ENCODE peak calls at places on chromosomes 13 and 19, in five cellular contexts. V is right atrium auricular region, I is BJ, O is IMR-90, G is cardiac muscle cell. D is an unnamed sample.

GRCh38 chr13:77521194-77521593 is 14.3 kb upstream of the SCEL start:
- DNase-seq in V (no peak), I (no peak), O (no peak), G (no peak), D (no peak)

GRCh38 chr19:52891336-52891735 is 6.1 kb downstream of the ZNF320 start:
- DNase-seq in V (no peak), I (no peak), O (no peak), G (no peak), D (no peak)

GRCh38 chr19:40191836-40192646 is 815 bp downstream of the MAP3K10 start:
- DNase-seq in V (no peak), I (no peak), O (peak), G (peak), D (no peak)

GRCh38 chr13:31074750-31075149 is 87.0 kb downstream of the HSPH1 start:
- DNase-seq in V (no peak), I (no peak), O (no peak), G (no peak), D (no peak)

GRCh38 chr19:480016-480855 is 16.1 kb upstream of the MADCAM1 start:
- DNase-seq in V (peak), I (no peak), O (no peak), G (peak), D (no peak)

GRCh38 chr19:11856568-11857264 is 8.2 kb downstream of the ZNF439 start:
- DNase-seq in V (no peak), I (no peak), O (no peak), G (no peak), D (no peak)

GRCh38 chr19:3357731-3358391 is 8.5 kb upstream of the NFIC start:
- DNase-seq in V (no peak), I (no peak), O (no peak), G (no peak), D (no peak)

GRCh38 chr19:55907746-55908145 is 24.4 kb downstream of the NLRP13 start:
- DNase-seq in V (no peak), I (no peak), O (no peak), G (no peak), D (no peak)

GRCh38 chr19:1456121-1456900 is 6.4 kb downstream of the APC2 start:
- DNase-seq in V (no peak), I (no peak), O (no peak), G (no peak), D (no peak)

GRCh38 chr13:58963321-58963720 is 1200.4 kb downstream of the DIAPH3 start:
- DNase-seq in V (no peak), I (no peak), O (no peak), G (no peak), D (no peak)

GRCh38 chr19:48713864-48714755 is 5.4 kb downstream of the MAMSTR start:
- DNase-seq in V (peak), I (peak), O (peak), G (peak), D (peak)

GRCh38 chr13:76335463-76335862 is 550.7 kb downstream of the KCTD12 start:
- DNase-seq in V (no peak), I (no peak), O (no peak), G (no peak), D (no peak)

GRCh38 chr19:50311723-50312635 is 17.2 kb downstream of the KCNC3 start:
- DNase-seq in V (no peak), I (no peak), O (no peak), G (peak), D (peak)

GRCh38 chr19:16185925-16186234 is 670 bp downstream of the FAM32A start:
- DNase-seq in V (no peak), I (no peak), O (no peak), G (peak), D (no peak)

GRCh38 chr19:10782795-10783194 is 53.2 kb downstream of the TMED1 start:
- DNase-seq in V (no peak), I (no peak), O (no peak), G (no peak), D (no peak)

GRCh38 chr13:45349438-45349837 is 8.5 kb upstream of the TPT1 start:
- DNase-seq in V (no peak), I (no peak), O (peak), G (no peak), D (no peak)

GRCh38 chr19:46976845-46977320 is 42.8 kb upstream of the NPAS1 start:
- DNase-seq in V (peak), I (peak), O (peak), G (peak), D (no peak)

GRCh38 chr13:110649551-110649950 is 34.2 kb downstream of the NAXD start:
- DNase-seq in V (no peak), I (no peak), O (no peak), G (no peak), D (no peak)

GRCh38 chr19:44725684-44726083 is 22.8 kb upstream of the BCL3 start:
- DNase-seq in V (no peak), I (no peak), O (no peak), G (no peak), D (no peak)

DNA sequence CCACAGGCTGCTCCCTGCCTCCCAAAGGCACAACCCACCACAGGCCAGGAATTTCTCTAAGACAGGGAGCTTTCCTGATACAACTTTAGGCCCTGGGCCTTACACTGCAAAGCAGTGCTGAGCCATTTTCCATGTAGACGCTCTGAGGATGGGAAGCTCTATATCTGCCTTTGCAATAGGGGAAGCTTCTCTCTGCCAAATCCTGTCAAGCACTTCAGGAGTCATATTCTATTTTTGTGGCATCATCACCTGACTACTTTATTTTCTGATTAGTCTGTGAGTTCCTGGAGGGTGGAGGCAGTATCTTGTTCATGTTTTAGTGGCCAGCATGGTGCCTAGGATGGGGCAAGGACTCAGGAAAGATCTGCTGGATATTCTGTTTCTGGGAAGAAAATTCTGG is 382.0 kb downstream of the ZNF536 start:
- DNase-seq in V (no peak), I (no peak), O (no peak), G (no peak), D (no peak)
- TF ChIP-seq CTCF in V (no peak), I (no peak), O (no peak), G (no peak), D (no peak)

GRCh38 chr13:99580500-99581268 is 79.4 kb downstream of the TM9SF2 start:
- DNase-seq in V (no peak), I (no peak), O (no peak), G (no peak), D (no peak)
- TF ChIP-seq CTCF in V (no peak), I (no peak), O (no peak), G (no peak), D (no peak)

DNA sequence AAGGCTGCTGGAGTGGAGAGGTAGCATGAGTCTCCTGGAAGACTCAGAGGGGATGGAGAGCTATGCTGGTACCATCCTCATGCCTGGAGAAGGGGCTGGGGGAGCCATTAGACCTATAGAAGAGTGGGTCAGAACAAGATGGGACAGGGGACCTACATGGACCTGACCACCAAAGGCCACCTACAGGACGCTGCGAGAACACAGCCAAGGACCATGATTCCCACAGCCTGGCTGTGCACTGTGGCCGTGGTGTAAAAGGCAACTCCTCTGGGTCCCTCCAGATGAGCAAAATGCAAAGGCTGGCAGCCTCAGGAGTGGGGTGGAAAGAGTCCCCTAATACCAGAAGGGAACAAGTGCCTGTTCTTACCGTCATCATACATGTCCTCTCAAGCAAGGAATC is 216.2 kb downstream of the SLC7A1 start:
- DNase-seq in V (no peak), I (no peak), O (no peak), G (no peak), D (no peak)
- TF ChIP-seq CTCF in V (no peak), I (no peak), O (no peak), G (no peak), D (no peak)

GRCh38 chr13:93118081-93118615 is 108.5 kb upstream of the GPC6 start:
- DNase-seq in V (no peak), I (no peak), O (no peak), G (no peak), D (no peak)

GRCh38 chr13:93116809-93117208 is 109.8 kb upstream of the GPC6 start:
- DNase-seq in V (no peak), I (no peak), O (no peak), G (no peak), D (no peak)
- TF ChIP-seq CTCF in V (no peak), I (no peak), O (no peak), G (no peak), D (no peak)

DNA sequence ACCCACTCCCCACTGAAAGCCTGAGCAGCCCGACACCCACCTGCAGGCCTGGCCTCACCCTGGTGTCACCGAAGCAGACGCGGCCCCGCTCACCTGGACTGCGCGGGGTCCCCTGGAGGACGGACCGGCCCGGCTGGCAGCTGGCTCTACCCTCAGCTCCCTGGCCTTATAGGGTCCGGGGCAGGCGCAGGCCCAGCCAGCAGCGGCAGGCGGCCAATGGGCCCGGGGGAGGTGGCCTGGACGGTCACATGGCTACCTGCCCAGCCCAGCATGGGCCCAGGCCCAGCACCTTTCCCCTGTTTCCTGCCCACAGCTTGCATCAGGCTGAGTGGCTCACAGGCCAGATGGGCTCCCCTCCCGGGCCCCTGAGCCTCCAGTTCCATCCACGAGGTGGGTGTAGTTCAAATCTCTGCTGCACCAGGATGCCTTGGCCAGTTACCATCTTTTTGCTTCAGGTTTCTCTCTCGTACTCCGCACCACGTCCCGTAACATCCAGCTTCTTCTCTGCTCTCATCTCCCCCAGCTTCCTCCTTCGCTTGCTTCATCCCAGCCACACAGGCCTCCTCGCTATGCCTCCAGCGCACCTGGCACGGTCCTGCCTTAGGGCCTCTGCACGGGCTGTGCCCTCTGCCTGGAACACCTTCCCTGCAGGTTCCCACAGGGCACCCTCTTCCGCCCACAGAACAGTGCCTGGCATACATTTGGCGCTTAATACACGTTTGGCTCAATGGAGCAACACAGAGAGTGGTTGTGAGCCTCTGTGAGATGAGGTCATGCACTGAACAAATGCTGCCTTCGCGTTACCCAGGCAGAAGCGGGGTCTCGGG is at the start of gene PLIN4:
- DNase-seq in V (peak), I (no peak), O (peak), G (no peak), D (no peak)
- TF ChIP-seq CTCF in V (no peak), I (no peak), O (no peak), G (no peak), D (no peak)

DNA sequence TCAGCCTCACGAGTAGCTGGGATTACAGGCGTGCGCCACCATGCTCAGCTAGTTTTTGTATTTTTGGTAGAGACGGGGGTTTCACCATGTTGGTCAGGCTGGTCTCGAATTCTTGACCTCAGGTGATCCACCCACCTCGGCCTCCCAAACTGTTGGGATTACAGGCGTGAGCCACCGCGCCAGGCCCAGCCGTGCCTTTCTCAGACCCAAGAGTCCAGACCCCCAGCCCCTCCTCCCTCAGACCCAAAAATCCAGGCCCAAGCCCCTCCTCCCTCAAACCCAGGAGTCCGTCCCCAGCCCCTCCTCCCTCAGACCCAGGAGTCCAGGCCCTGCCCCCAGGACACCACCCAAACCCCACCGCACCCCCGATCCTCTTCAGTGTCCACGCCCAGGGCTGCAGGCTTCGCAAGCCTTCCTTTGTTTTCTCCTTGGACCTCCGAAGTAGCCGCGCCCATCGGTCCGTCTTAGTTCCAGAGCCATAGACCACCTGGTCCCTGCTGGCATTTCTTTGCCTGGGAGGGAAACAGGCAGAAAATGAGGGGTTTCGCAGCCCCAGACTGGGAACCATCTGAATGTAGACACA is 3.7 kb downstream of the TMC4 start:
- DNase-seq in V (no peak), I (no peak), O (no peak), G (no peak), D (no peak)
- TF ChIP-seq CTCF in V (no peak), I (no peak), O (no peak), G (no peak), D (no peak)

DNA sequence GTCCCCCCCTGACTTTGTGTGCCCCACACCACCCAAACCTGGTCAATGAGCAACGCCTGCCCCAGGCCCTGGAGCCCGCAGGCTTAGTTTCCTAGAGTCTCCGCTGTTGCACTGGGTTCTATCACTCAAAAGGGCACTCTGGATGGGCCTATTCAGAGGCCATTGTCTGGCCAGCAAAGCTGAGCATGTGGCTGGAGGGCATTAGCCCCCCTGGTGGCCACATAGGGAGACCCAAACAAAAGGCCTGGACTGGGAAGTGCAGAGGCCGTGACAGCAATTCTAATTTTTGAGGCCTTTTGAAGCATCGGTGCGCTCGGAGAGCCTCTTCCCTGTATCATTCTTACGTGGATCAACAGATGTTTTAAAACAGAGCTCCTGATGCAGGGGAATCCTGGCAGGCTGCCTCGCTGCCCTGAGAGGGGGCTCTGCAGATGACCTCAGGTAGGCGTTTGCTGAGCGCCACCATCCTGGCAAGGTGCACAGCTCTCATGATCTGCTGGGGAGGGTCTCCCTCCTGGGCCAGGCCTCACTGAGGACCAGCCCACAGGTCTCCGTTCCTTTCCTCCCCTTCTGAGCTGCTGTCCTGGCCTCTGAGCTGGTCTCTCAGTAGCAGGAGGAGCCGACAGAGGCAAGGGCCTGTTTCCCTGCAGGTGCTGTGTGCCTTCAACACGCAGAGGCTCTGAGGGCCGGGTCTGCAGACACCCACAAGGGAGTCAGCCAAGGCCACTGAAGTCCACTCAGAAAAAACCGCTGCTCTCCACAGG is 190.5 kb downstream of the URI1 start:
- DNase-seq in V (no peak), I (no peak), O (no peak), G (no peak), D (no peak)
- TF ChIP-seq CTCF in V (no peak), I (no peak), O (no peak), G (no peak), D (no peak)

GRCh38 chr13:67219113-67219512 is 11.0 kb downstream of the PCDH9 start:
- DNase-seq in V (no peak), I (no peak), O (no peak), G (no peak), D (no peak)
- TF ChIP-seq CTCF in V (no peak), I (no peak), O (no peak), G (no peak), D (no peak)

DNA sequence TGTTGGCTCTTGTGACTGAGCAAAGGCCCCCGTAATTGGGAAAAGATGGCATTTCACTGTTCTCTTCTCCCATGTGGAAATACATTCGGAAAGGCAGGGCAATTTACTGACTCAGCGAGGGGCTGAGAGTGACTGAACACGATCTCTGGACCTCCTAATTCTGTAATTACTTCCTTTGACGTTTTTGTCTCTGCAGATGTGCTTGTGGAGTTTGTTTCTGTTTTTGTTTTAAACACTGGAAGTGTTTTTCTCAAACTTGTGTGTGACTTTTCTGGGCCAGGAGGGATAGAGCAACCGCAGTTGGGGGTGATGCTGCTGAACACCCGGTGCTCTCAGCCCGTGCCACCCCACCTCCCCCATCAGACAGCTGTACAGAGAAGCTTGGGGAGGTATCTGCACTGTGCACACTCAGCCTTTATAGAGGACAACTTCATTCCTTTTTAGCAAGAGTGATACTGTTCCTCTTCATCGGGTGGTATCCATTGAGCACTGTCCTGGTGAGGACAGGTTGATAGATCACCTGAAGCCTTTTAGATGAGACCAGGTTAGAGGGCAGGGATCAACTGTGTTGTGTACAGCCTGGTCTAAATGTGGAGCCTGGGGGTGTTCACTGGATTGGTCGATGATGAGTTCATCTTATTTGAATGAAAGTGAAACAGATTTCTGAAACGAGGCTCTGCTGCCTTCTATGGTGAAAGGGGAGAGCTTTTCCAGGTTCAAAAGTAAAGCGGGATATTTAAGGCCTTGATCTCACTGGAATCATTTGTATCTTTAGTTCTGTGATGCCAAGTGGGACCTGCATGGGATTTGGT is 117.4 kb downstream of the ESD start:
- DNase-seq in V (no peak), I (peak), O (peak), G (no peak), D (no peak)
- TF ChIP-seq CTCF in V (no peak), I (peak), O (peak), G (peak), D (no peak)